ENCODE peak calls at places on chromosomes 12 and 14, in five cellular contexts. C, N, S, Y and R are unnamed samples.

GRCh38 chr12:2341051-2341751 is 288.4 kb downstream of the CACNA1C start:
- DNase-seq in C (no peak), N (no peak), S (no peak), Y (no peak), R (no peak)

GRCh38 chr14:56905282-56905681 is 95.0 kb upstream of the OTX2 start:
- DNase-seq in C (no peak), N (no peak), S (no peak), Y (no peak), R (no peak)

GRCh38 chr14:34018564-34019244 is 67.8 kb upstream of the EGLN3 start:
- DNase-seq in C (no peak), N (peak; percentile 73), S (no peak), Y (no peak), R (no peak)

GRCh38 chr12:57118711-57119271 is 7.6 kb upstream of the STAT6 start:
- DNase-seq in C (no peak), N (peak; percentile 55), S (no peak), Y (peak; percentile 31), R (no peak)

GRCh38 chr12:121668750-121669524 is 517 bp downstream of the MORN3 start:
- DNase-seq in C (peak; percentile 84), N (peak; percentile 78), S (no peak), Y (peak; percentile 36), R (no peak)

GRCh38 chr14:24911324-24912095 is 138.4 kb downstream of the STXBP6 start:
- DNase-seq in C (no peak), N (no peak), S (no peak), Y (peak; percentile 82), R (no peak)

GRCh38 chr12:39912211-39912980 is 193.5 kb downstream of the SLC2A13 start:
- DNase-seq in C (no peak), N (no peak), S (peak; percentile 69), Y (no peak), R (no peak)

GRCh38 chr14:94598816-94599655 is 13.2 kb upstream of the SERPINA3 start:
- DNase-seq in C (no peak), N (no peak), S (peak; percentile 89), Y (peak; percentile 97), R (no peak)

GRCh38 chr12:116783503-116784237 is 45.6 kb downstream of the RNFT2 start:
- DNase-seq in C (no peak), N (no peak), S (no peak), Y (no peak), R (no peak)

GRCh38 chr12:13342971-13343370 is 146.4 kb downstream of the EMP1 start:
- DNase-seq in C (no peak), N (no peak), S (no peak), Y (no peak), R (no peak)

GRCh38 chr12:110248096-110248447 is 33.0 kb upstream of the ATP2A2 start:
- DNase-seq in C (no peak), N (no peak), S (peak; percentile 37), Y (no peak), R (no peak)

GRCh38 chr12:130423136-130423535 is 85.4 kb downstream of the PIWIL1 start:
- DNase-seq in C (no peak), N (no peak), S (no peak), Y (no peak), R (no peak)

GRCh38 chr14:96056509-96057422 is 17.6 kb downstream of the C14orf132 start:
- DNase-seq in C (peak; percentile 23), N (peak; percentile 90), S (no peak), Y (no peak), R (no peak)

GRCh38 chr12:53223391-53224267 is 8.4 kb downstream of the RARG start:
- DNase-seq in C (peak; percentile 61), N (no peak), S (no peak), Y (peak; percentile 60), R (no peak)
- H3K27ac ChIP-seq in C (peak overlapping the region; percentile 99), N (no peak overlapping the region), S (no peak overlapping the region), Y (peak overlapping the region; percentile 93), R (peak overlapping the region; percentile 87)

DNA sequence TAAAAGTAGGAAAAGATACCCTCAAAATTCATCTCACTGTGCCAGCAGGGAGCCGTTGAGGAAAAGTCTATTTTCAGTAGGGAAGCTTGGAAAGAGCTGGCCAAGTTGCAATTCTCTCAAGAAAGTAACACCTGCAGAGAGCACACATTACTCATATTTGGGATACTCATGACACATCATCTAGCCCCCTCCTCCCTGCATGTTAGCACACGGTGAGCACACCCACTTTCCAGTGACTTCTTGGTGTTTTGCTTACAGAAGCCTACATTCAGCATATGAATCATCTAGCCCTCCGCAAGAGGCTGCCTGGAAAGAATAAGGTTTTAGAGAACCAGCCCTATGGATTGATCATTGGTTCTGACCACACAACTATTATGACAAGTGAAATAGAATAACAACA is 124.5 kb downstream of the PTPRO start:
- DNase-seq in C (no peak), N (no peak), S (no peak), Y (no peak), R (no peak)
- H3K4me1 ChIP-seq in C (no peaks in the 10 kb centered on the region), N (no peaks in the 10 kb centered on the region), S (no peaks in the 10 kb centered on the region), Y (no peaks in the 10 kb centered on the region), R (no peaks in the 10 kb centered on the region)

GRCh38 chr12:26936559-26937442 is 980 bp downstream of the INTS13 start:
- DNase-seq in C (no peak), N (peak; percentile 49), S (no peak), Y (no peak), R (peak; percentile 5)

GRCh38 chr12:26937443-26937862 is 328 bp downstream of the INTS13 start:
- DNase-seq in C (no peak), N (no peak), S (no peak), Y (no peak), R (no peak)

GRCh38 chr12:26937863-26938659 is at the start of the genes FGFR1OP2 and INTS13:
- DNase-seq in C (peak; percentile 94), N (peak; percentile 99), S (peak; percentile 99), Y (peak; percentile 99), R (peak; percentile 97)

GRCh38 chr12:26938660-26939185 is 453 bp downstream of the FGFR1OP2 start:
- DNase-seq in C (no peak), N (peak; percentile 71), S (no peak), Y (no peak), R (no peak)

DNA sequence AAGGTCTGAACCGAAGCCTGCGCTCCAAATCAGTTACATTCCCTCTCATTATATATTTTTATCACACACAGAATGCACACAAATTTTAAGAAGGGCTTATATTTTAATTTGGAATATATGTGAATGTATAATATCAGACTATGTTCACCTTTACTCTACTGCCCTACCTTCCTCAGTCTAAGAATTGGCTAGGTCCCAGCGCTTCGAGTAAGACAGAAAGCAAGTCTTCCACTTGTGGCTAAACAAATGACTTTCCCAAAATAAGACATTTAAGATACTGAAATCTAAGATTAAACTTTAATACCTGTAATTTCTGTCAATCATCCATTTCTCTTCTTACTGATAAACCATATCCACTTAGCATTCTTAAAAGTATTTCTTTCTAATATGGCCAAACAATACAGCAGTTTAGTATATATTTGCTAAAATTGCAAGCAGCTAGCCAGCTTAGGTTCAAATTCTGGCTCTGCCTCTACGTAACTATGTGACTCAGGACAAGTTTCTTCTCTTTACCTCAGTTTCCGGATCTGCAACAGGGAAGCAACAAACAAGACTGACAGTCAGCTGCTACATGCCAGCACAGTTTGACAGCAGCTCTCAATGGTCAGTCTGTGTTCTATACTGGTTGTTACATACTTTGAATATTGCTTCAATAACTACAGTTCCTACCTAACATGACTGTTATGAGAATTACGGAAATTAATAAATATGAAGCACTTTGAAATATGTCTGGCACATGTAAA is 2.0 kb downstream of the INTS13 start:
- DNase-seq in C (no peak), N (peak; percentile 50), S (no peak), Y (no peak), R (no peak)
- H3K4me3 ChIP-seq in C (no peak overlapping the region), N (peak overlapping the region; percentile 85), S (no peak overlapping the region), Y (no peak overlapping the region), R (peak overlapping the region; percentile 8)

DNA sequence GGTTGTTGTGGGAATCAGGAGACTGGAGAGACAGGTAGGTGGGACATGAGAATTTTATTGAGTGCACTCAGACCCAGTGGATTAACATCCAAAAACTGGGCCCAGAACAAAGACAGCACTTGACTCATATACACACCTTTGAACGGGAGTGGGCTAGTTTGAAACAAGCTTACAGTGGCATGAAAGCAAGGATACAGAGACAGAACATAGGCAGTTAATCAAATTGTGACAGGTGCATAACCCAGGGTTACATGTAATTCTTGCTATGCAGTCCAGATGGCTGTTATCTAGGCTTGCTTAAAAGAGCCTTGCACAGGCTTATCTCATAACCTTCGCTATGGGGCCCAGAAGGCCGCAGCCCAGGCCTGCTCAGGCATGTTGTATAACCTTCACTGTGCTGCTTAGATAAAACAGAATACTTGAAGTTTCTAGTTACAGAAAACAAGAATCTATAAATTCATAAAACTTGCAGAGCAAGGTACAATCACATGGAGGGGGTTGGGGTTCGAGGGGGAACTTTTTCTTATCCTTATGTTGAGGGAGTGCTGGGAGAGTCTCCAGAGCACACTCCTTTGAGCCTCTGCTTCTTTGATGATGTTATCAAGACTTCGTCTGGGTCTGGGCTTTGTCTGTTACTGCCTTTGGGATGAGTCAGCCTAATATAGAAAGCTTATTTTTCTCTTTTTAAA is 81.7 kb downstream of the TNFAIP2 start:
- DNase-seq in C (no peak), N (peak; percentile 49), S (no peak), Y (peak; percentile 28), R (no peak)
- H3K27ac ChIP-seq in C (no peak overlapping the region), N (no peak overlapping the region), S (peak overlapping the region; percentile 99), Y (no peak overlapping the region), R (no peak overlapping the region)

DNA sequence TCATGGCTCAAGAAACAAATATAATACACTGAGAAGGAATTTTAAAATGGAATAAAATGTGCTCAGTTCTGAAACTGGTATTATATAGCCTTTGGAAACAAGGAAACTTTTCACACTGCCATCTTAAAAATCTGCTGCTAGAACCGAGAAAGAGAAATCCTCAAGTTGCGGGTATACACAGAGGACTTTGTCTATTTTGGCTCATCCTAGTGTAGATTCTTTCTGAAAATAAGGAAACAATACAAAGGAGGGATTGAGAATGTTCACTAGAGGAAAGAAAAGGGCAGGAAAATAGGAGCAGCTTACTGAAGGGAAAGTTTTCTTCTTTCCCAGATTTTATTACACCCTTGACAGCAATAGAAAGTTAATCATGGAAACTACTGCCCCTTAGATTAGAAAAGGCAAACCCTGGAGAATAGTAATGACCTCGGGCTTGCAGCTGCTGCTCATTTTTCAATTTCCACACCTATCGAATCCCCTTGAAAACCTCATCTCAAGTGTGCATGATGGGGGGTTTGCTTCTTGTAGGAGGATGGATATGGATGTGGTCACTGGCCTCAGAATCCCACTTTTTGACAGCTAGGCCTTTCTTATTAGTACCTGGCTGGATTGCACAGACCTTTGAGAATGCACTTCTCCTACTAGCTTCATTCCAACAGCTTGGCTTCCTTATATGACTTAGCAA is 104.6 kb downstream of the DAAM1 start:
- DNase-seq in C (no peak), N (no peak), S (no peak), Y (no peak), R (no peak)
- H3K4me1 ChIP-seq in C (peaks cover 16% of the 10 kb centered on the region), N (no peaks in the 10 kb centered on the region), S (peaks cover 36% of the 10 kb centered on the region), Y (peaks cover 6% of the 10 kb centered on the region), R (no peaks in the 10 kb centered on the region)